ENCODE peak calls at places on chromosomes 7 and 10, in ten cellular contexts. One of them, this sample, is unnamed.

GRCh38 chr7:91436655-91437054 is 172.4 kb downstream of the FZD1 start:
- DNase-seq in AG04449: no peak
- DNase-seq in sigmoid colon: no peak
- DNase-seq in CD8-positive, alpha-beta T cell: no peak
- DNase-seq in neural progenitor cell: no peak
- DNase-seq in RPMI7951: no peak
- DNase-seq in trophoblast cell: no peak
- DNase-seq in mesothelial cell of epicardium: no peak
- DNase-seq in fibroblast of the aortic adventitia: no peak
- DNase-seq in ELR: no peak
- DNase-seq in this sample: no peak

GRCh38 chr10:390449-391100 is 255.3 kb downstream of the ZMYND11 start:
- DNase-seq in neural progenitor cell: no peak
- DNase-seq in trophoblast cell: no peak
- DNase-seq in AG04449: no peak
- DNase-seq in CD8-positive, alpha-beta T cell: no peak
- DNase-seq in fibroblast of the aortic adventitia: no peak
- DNase-seq in sigmoid colon: peak
- DNase-seq in mesothelial cell of epicardium: no peak
- DNase-seq in RPMI7951: no peak
- DNase-seq in ELR: no peak
- DNase-seq in this sample: no peak

GRCh38 chr7:151392002-151392401 is 17.8 kb downstream of the WDR86 start:
- DNase-seq in neural progenitor cell: no peak
- DNase-seq in AG04449: no peak
- DNase-seq in trophoblast cell: no peak
- DNase-seq in mesothelial cell of epicardium: no peak
- DNase-seq in ELR: no peak
- DNase-seq in CD8-positive, alpha-beta T cell: no peak
- DNase-seq in fibroblast of the aortic adventitia: no peak
- DNase-seq in sigmoid colon: no peak
- DNase-seq in RPMI7951: no peak
- DNase-seq in this sample: no peak

GRCh38 chr7:117974891-117975290 is 101.7 kb upstream of the CTTNBP2 start:
- DNase-seq in ELR: no peak
- DNase-seq in trophoblast cell: no peak
- DNase-seq in CD8-positive, alpha-beta T cell: no peak
- DNase-seq in mesothelial cell of epicardium: no peak
- DNase-seq in AG04449: no peak
- DNase-seq in fibroblast of the aortic adventitia: no peak
- DNase-seq in sigmoid colon: no peak
- DNase-seq in neural progenitor cell: no peak
- DNase-seq in RPMI7951: no peak
- DNase-seq in this sample: no peak

GRCh38 chr7:46015107-46015868 is 94.2 kb upstream of the IGFBP3 start:
- DNase-seq in CD8-positive, alpha-beta T cell: no peak
- DNase-seq in RPMI7951: peak
- DNase-seq in mesothelial cell of epicardium: no peak
- DNase-seq in fibroblast of the aortic adventitia: no peak
- DNase-seq in sigmoid colon: no peak
- DNase-seq in AG04449: no peak
- DNase-seq in ELR: no peak
- DNase-seq in trophoblast cell: peak
- DNase-seq in neural progenitor cell: peak
- DNase-seq in this sample: peak

GRCh38 chr7:13062596-13062995 is 375.2 kb downstream of the ARL4A start:
- DNase-seq in fibroblast of the aortic adventitia: no peak
- DNase-seq in AG04449: no peak
- DNase-seq in ELR: no peak
- DNase-seq in sigmoid colon: no peak
- DNase-seq in neural progenitor cell: no peak
- DNase-seq in mesothelial cell of epicardium: no peak
- DNase-seq in CD8-positive, alpha-beta T cell: no peak
- DNase-seq in RPMI7951: no peak
- DNase-seq in trophoblast cell: no peak
- DNase-seq in this sample: no peak

GRCh38 chr10:119933179-119933578 is 40.6 kb downstream of the SEC23IP start:
- DNase-seq in mesothelial cell of epicardium: no peak
- DNase-seq in fibroblast of the aortic adventitia: peak
- DNase-seq in CD8-positive, alpha-beta T cell: no peak
- DNase-seq in trophoblast cell: no peak
- DNase-seq in sigmoid colon: no peak
- DNase-seq in neural progenitor cell: peak
- DNase-seq in RPMI7951: peak
- DNase-seq in ELR: peak
- DNase-seq in AG04449: no peak
- DNase-seq in this sample: no peak

GRCh38 chr7:15977663-15978062 is 291.2 kb upstream of the MEOX2 start:
- DNase-seq in trophoblast cell: no peak
- DNase-seq in mesothelial cell of epicardium: no peak
- DNase-seq in neural progenitor cell: no peak
- DNase-seq in ELR: peak
- DNase-seq in CD8-positive, alpha-beta T cell: no peak
- DNase-seq in RPMI7951: peak
- DNase-seq in AG04449: peak
- DNase-seq in fibroblast of the aortic adventitia: peak
- DNase-seq in sigmoid colon: no peak
- DNase-seq in this sample: no peak

GRCh38 chr7:24820730-24821044 is 63.4 kb upstream of the GSDME start:
- DNase-seq in fibroblast of the aortic adventitia: no peak
- DNase-seq in neural progenitor cell: no peak
- DNase-seq in AG04449: no peak
- DNase-seq in RPMI7951: no peak
- DNase-seq in ELR: peak
- DNase-seq in trophoblast cell: no peak
- DNase-seq in mesothelial cell of epicardium: no peak
- DNase-seq in CD8-positive, alpha-beta T cell: no peak
- DNase-seq in sigmoid colon: no peak
- DNase-seq in this sample: no peak

GRCh38 chr10:68598978-68599753 is 39.0 kb downstream of the TET1 start:
- DNase-seq in sigmoid colon: peak
- DNase-seq in RPMI7951: peak
- DNase-seq in CD8-positive, alpha-beta T cell: no peak
- DNase-seq in mesothelial cell of epicardium: no peak
- DNase-seq in ELR: no peak
- DNase-seq in trophoblast cell: no peak
- DNase-seq in fibroblast of the aortic adventitia: peak
- DNase-seq in AG04449: peak
- DNase-seq in neural progenitor cell: peak
- DNase-seq in this sample: peak

GRCh38 chr7:1419310-1419634 is 40.0 kb downstream of the MICALL2 start:
- DNase-seq in CD8-positive, alpha-beta T cell: no peak
- DNase-seq in sigmoid colon: no peak
- DNase-seq in trophoblast cell: no peak
- DNase-seq in fibroblast of the aortic adventitia: no peak
- DNase-seq in mesothelial cell of epicardium: no peak
- DNase-seq in ELR: no peak
- DNase-seq in AG04449: no peak
- DNase-seq in RPMI7951: no peak
- DNase-seq in neural progenitor cell: no peak
- DNase-seq in this sample: no peak

This sample was measured in left cardiac atrium.